ENCODE peak calls at places on chromosomes 2 and 18, in five cellular contexts. One of them, this sample, is unnamed.

GRCh38 chr2:241309684-241310117 is 5.8 kb downstream of the HDLBP start:
- DNase-seq in CD8-positive, alpha-beta T cell: peak
- DNase-seq in CD4-positive, alpha-beta T cell: peak
- DNase-seq in left colon: peak
- DNase-seq in naive thymus-derived CD4-positive, alpha-beta T cell: peak
- DNase-seq in this sample: no peak

GRCh38 chr2:121162893-121163292 is 122.1 kb downstream of the TFCP2L1 start:
- DNase-seq in CD8-positive, alpha-beta T cell: no peak
- DNase-seq in CD4-positive, alpha-beta T cell: no peak
- DNase-seq in left colon: no peak
- DNase-seq in naive thymus-derived CD4-positive, alpha-beta T cell: no peak
- DNase-seq in this sample: no peak

GRCh38 chr18:63001861-63002260 is 286.5 kb downstream of the PHLPP1 start:
- DNase-seq in CD8-positive, alpha-beta T cell: no peak
- DNase-seq in CD4-positive, alpha-beta T cell: no peak
- DNase-seq in left colon: no peak
- DNase-seq in naive thymus-derived CD4-positive, alpha-beta T cell: no peak
- DNase-seq in this sample: no peak

GRCh38 chr2:232028631-232029030 is 67.1 kb downstream of the DIS3L2 start:
- DNase-seq in CD8-positive, alpha-beta T cell: no peak
- DNase-seq in CD4-positive, alpha-beta T cell: no peak
- DNase-seq in left colon: no peak
- DNase-seq in naive thymus-derived CD4-positive, alpha-beta T cell: no peak
- DNase-seq in this sample: no peak

GRCh38 chr18:57353940-57354461 is 1.6 kb downstream of the ST8SIA3 start:
- DNase-seq in CD8-positive, alpha-beta T cell: no peak
- DNase-seq in CD4-positive, alpha-beta T cell: no peak
- DNase-seq in left colon: peak
- DNase-seq in naive thymus-derived CD4-positive, alpha-beta T cell: peak
- DNase-seq in this sample: peak

GRCh38 chr2:181285116-181285515 is 172.1 kb upstream of the ITGA4 start:
- DNase-seq in CD8-positive, alpha-beta T cell: no peak
- DNase-seq in CD4-positive, alpha-beta T cell: no peak
- DNase-seq in left colon: no peak
- DNase-seq in naive thymus-derived CD4-positive, alpha-beta T cell: no peak
- DNase-seq in this sample: no peak

GRCh38 chr2:17643031-17643615 is 102.6 kb downstream of the VSNL1 start:
- DNase-seq in CD8-positive, alpha-beta T cell: no peak
- DNase-seq in CD4-positive, alpha-beta T cell: no peak
- DNase-seq in left colon: no peak
- DNase-seq in naive thymus-derived CD4-positive, alpha-beta T cell: no peak
- DNase-seq in this sample: peak

GRCh38 chr18:50194623-50195532 is at the start of gene MYO5B:
- DNase-seq in CD8-positive, alpha-beta T cell: peak
- DNase-seq in CD4-positive, alpha-beta T cell: peak
- DNase-seq in left colon: peak
- DNase-seq in naive thymus-derived CD4-positive, alpha-beta T cell: peak
- DNase-seq in this sample: no peak

GRCh38 chr18:38368886-38369285 is 803.3 kb upstream of the CELF4 start:
- DNase-seq in CD8-positive, alpha-beta T cell: no peak
- DNase-seq in CD4-positive, alpha-beta T cell: no peak
- DNase-seq in left colon: no peak
- DNase-seq in naive thymus-derived CD4-positive, alpha-beta T cell: no peak
- DNase-seq in this sample: no peak

GRCh38 chr18:10195529-10195928 is 258.9 kb upstream of the APCDD1 start:
- DNase-seq in CD8-positive, alpha-beta T cell: no peak
- DNase-seq in CD4-positive, alpha-beta T cell: no peak
- DNase-seq in left colon: no peak
- DNase-seq in naive thymus-derived CD4-positive, alpha-beta T cell: no peak
- DNase-seq in this sample: no peak

GRCh38 chr2:121431214-121431613 is 99.5 kb upstream of the RNU4ATAC start:
- DNase-seq in CD8-positive, alpha-beta T cell: no peak
- DNase-seq in CD4-positive, alpha-beta T cell: no peak
- DNase-seq in left colon: no peak
- DNase-seq in naive thymus-derived CD4-positive, alpha-beta T cell: no peak
- DNase-seq in this sample: no peak

GRCh38 chr18:6881034-6881800 is 151.7 kb downstream of the ARHGAP28 start:
- DNase-seq in CD8-positive, alpha-beta T cell: no peak
- DNase-seq in CD4-positive, alpha-beta T cell: no peak
- DNase-seq in left colon: no peak
- DNase-seq in naive thymus-derived CD4-positive, alpha-beta T cell: no peak
- DNase-seq in this sample: no peak

GRCh38 chr2:10325278-10326145 is 22.8 kb downstream of the HPCAL1 start:
- DNase-seq in CD8-positive, alpha-beta T cell: no peak
- DNase-seq in CD4-positive, alpha-beta T cell: no peak
- DNase-seq in left colon: peak
- DNase-seq in naive thymus-derived CD4-positive, alpha-beta T cell: no peak
- DNase-seq in this sample: no peak

GRCh38 chr2:107303964-107304363 is 418.0 kb upstream of the ST6GAL2 start:
- DNase-seq in CD8-positive, alpha-beta T cell: no peak
- DNase-seq in CD4-positive, alpha-beta T cell: no peak
- DNase-seq in left colon: no peak
- DNase-seq in naive thymus-derived CD4-positive, alpha-beta T cell: no peak
- DNase-seq in this sample: peak

GRCh38 chr2:60519259-60519863 is 34.1 kb downstream of the BCL11A start:
- DNase-seq in CD8-positive, alpha-beta T cell: no peak
- DNase-seq in CD4-positive, alpha-beta T cell: no peak
- DNase-seq in left colon: peak
- DNase-seq in naive thymus-derived CD4-positive, alpha-beta T cell: no peak
- DNase-seq in this sample: no peak

GRCh38 chr2:119468154-119468955 is 36.7 kb downstream of the TMEM37 start:
- DNase-seq in CD8-positive, alpha-beta T cell: no peak
- DNase-seq in CD4-positive, alpha-beta T cell: no peak
- DNase-seq in left colon: no peak
- DNase-seq in naive thymus-derived CD4-positive, alpha-beta T cell: no peak
- DNase-seq in this sample: no peak

GRCh38 chr18:65938592-65939372 is 188.0 kb downstream of the CDH7 start:
- DNase-seq in CD8-positive, alpha-beta T cell: no peak
- DNase-seq in CD4-positive, alpha-beta T cell: no peak
- DNase-seq in left colon: peak
- DNase-seq in naive thymus-derived CD4-positive, alpha-beta T cell: no peak
- DNase-seq in this sample: no peak

GRCh38 chr2:215878476-215879063 is 134.8 kb downstream of the MREG start:
- DNase-seq in CD8-positive, alpha-beta T cell: no peak
- DNase-seq in CD4-positive, alpha-beta T cell: no peak
- DNase-seq in left colon: no peak
- DNase-seq in naive thymus-derived CD4-positive, alpha-beta T cell: no peak
- DNase-seq in this sample: no peak

GRCh38 chr2:50492452-50492851 is 539.5 kb downstream of the NRXN1 start:
- DNase-seq in CD8-positive, alpha-beta T cell: no peak
- DNase-seq in CD4-positive, alpha-beta T cell: no peak
- DNase-seq in left colon: no peak
- DNase-seq in naive thymus-derived CD4-positive, alpha-beta T cell: peak
- DNase-seq in this sample: peak

GRCh38 chr2:216242365-216242764 is 129.9 kb downstream of the MARCHF4 start:
- DNase-seq in CD8-positive, alpha-beta T cell: no peak
- DNase-seq in CD4-positive, alpha-beta T cell: no peak
- DNase-seq in left colon: no peak
- DNase-seq in naive thymus-derived CD4-positive, alpha-beta T cell: no peak
- DNase-seq in this sample: no peak

GRCh38 chr2:82837588-82838304 is 1621.3 kb downstream of the SUCLG1 start:
- DNase-seq in CD8-positive, alpha-beta T cell: no peak
- DNase-seq in CD4-positive, alpha-beta T cell: no peak
- DNase-seq in left colon: no peak
- DNase-seq in naive thymus-derived CD4-positive, alpha-beta T cell: no peak
- DNase-seq in this sample: peak

GRCh38 chr2:197497301-197497700 is 2.3 kb downstream of the HSPD1 start:
- DNase-seq in CD8-positive, alpha-beta T cell: no peak
- DNase-seq in CD4-positive, alpha-beta T cell: no peak
- DNase-seq in left colon: no peak
- DNase-seq in naive thymus-derived CD4-positive, alpha-beta T cell: no peak
- DNase-seq in this sample: no peak

GRCh38 chr18:48913723-48914122 is 37.0 kb downstream of the SMAD7 start:
- DNase-seq in CD8-positive, alpha-beta T cell: no peak
- DNase-seq in CD4-positive, alpha-beta T cell: no peak
- DNase-seq in left colon: no peak
- DNase-seq in naive thymus-derived CD4-positive, alpha-beta T cell: no peak
- DNase-seq in this sample: no peak

GRCh38 chr2:112724611-112725525 is 4.0 kb downstream of the NT5DC4 start:
- DNase-seq in CD8-positive, alpha-beta T cell: no peak
- DNase-seq in CD4-positive, alpha-beta T cell: no peak
- DNase-seq in left colon: no peak
- DNase-seq in naive thymus-derived CD4-positive, alpha-beta T cell: no peak
- DNase-seq in this sample: no peak

GRCh38 chr2:17079262-17079661 is 413.6 kb upstream of the CYRIA start:
- DNase-seq in CD8-positive, alpha-beta T cell: no peak
- DNase-seq in CD4-positive, alpha-beta T cell: no peak
- DNase-seq in left colon: no peak
- DNase-seq in naive thymus-derived CD4-positive, alpha-beta T cell: no peak
- DNase-seq in this sample: no peak

GRCh38 chr2:221350621-221351020 is 221.5 kb downstream of the EPHA4 start:
- DNase-seq in CD8-positive, alpha-beta T cell: no peak
- DNase-seq in CD4-positive, alpha-beta T cell: no peak
- DNase-seq in left colon: no peak
- DNase-seq in naive thymus-derived CD4-positive, alpha-beta T cell: no peak
- DNase-seq in this sample: no peak

GRCh38 chr18:1914489-1914888 is 656.8 kb downstream of the METTL4 start:
- DNase-seq in CD8-positive, alpha-beta T cell: no peak
- DNase-seq in CD4-positive, alpha-beta T cell: no peak
- DNase-seq in left colon: no peak
- DNase-seq in naive thymus-derived CD4-positive, alpha-beta T cell: no peak
- DNase-seq in this sample: no peak

GRCh38 chr2:108616731-108617161 is 82.5 kb downstream of the LIMS1 start:
- DNase-seq in CD8-positive, alpha-beta T cell: no peak
- DNase-seq in CD4-positive, alpha-beta T cell: no peak
- DNase-seq in left colon: no peak
- DNase-seq in naive thymus-derived CD4-positive, alpha-beta T cell: no peak
- DNase-seq in this sample: no peak

GRCh38 chr2:23649285-23649684 is 264.3 kb downstream of the KLHL29 start:
- DNase-seq in CD8-positive, alpha-beta T cell: no peak
- DNase-seq in CD4-positive, alpha-beta T cell: no peak
- DNase-seq in left colon: no peak
- DNase-seq in naive thymus-derived CD4-positive, alpha-beta T cell: no peak
- DNase-seq in this sample: no peak

GRCh38 chr18:70181725-70182124 is 23.8 kb downstream of the RTTN start:
- DNase-seq in CD8-positive, alpha-beta T cell: no peak
- DNase-seq in CD4-positive, alpha-beta T cell: no peak
- DNase-seq in left colon: no peak
- DNase-seq in naive thymus-derived CD4-positive, alpha-beta T cell: no peak
- DNase-seq in this sample: no peak